ENCODE peak calls at places on chromosomes 16 and 17, in six cellular contexts. K is iPS DF 6.9; V is stimulated activated CD4-positive, alpha-beta T cell treated with anti-CD3 and anti-CD28 coated beads, Interleukin-1b, Interleukin-23, amount 100 ng/mL, for 1 hour; B is left ventricle myocardium inferior; D is ELR; U is heart right ventricle. G is an unnamed sample.

GRCh38 chr16:58515871-58516767 is 802 bp downstream of the SETD6 start:
- DNase-seq in V (no peak), B (no peak), U (no peak), K (no peak), D (peak), G (peak)

GRCh38 chr16:81650982-81651562 is 128.0 kb upstream of the PLCG2 start:
- DNase-seq in V (no peak), K (no peak), B (peak), U (peak), D (no peak), G (peak)

GRCh38 chr16:63702981-63703590 is 1418.8 kb downstream of the CDH11 start:
- DNase-seq in U (no peak), D (no peak), B (no peak), V (no peak), K (no peak), G (no peak)

GRCh38 chr17:77164483-77165030 is 23.8 kb downstream of the SEC14L1 start:
- DNase-seq in D (peak), U (peak), K (no peak), B (no peak), V (no peak), G (no peak)

GRCh38 chr17:81424613-81425017 is 29.4 kb downstream of the BAHCC1 start:
- DNase-seq in D (no peak), K (no peak), U (no peak), V (no peak), B (no peak), G (no peak)

GRCh38 chr16:19804538-19805323 is 79.9 kb downstream of the GPRC5B start:
- DNase-seq in K (peak), V (no peak), B (peak), D (no peak), U (peak), G (peak)

GRCh38 chr16:11396241-11397048 is 51.2 kb downstream of the RMI2 start:
- DNase-seq in K (no peak), B (peak), D (peak), V (peak), U (peak), G (peak)

GRCh38 chr17:9138161-9138717 is 116.9 kb downstream of the NTN1 start:
- DNase-seq in B (peak), U (peak), D (no peak), V (no peak), K (no peak), G (no peak)

GRCh38 chr17:4607773-4608187 is 23.5 kb downstream of the SMTNL2 start:
- DNase-seq in K (no peak), U (peak), D (peak), B (peak), V (no peak), G (peak)

GRCh38 chr17:930258-930657 is 49.3 kb downstream of the NXN start:
- DNase-seq in D (no peak), U (no peak), B (no peak), K (no peak), V (no peak), G (no peak)

GRCh38 chr17:61362852-61363600 is 36.6 kb upstream of the TBX2 start:
- DNase-seq in U (no peak), D (no peak), V (no peak), B (no peak), K (no peak), G (no peak)

GRCh38 chr16:70589998-70590471 is 56.3 kb upstream of the IL34 start:
- DNase-seq in U (peak), B (peak), K (no peak), V (no peak), D (no peak), G (peak)

GRCh38 chr17:75771334-75772281 is 6.6 kb upstream of the GALK1 start:
- DNase-seq in U (no peak), B (no peak), K (no peak), D (peak), V (no peak), G (peak)

G was measured in sigmoid colon.